ENCODE peak calls at places on chromosomes 1 and 21, in seven cellular contexts. V is heart left ventricle, H is cardiac fibroblast, Z is nephron progenitor cell, U is fibroblast of pulmonary artery, O is cardiac muscle cell, L is lower lobe of right lung. Y is an unnamed sample.

GRCh38 chr1:205488074-205488723 is 16.3 kb upstream of the CDK18 start:
- DNase-seq in U (peak; percentile 75), V (no peak), O (peak; percentile 77), H (peak; percentile 79), Z (peak; percentile 66), L (no peak), Y (peak; percentile 81)

GRCh38 chr1:223700942-223701637 is 11.2 kb upstream of the CAPN2 start:
- DNase-seq in L (peak; percentile 64), U (peak; percentile 96), H (peak; percentile 92), V (no peak), Z (peak; percentile 14), O (peak; percentile 94), Y (no peak)

GRCh38 chr1:86552376-86552775 is 5.5 kb downstream of the CLCA4 start:
- DNase-seq in U (no peak), V (peak; percentile 54), Z (no peak), H (no peak), O (no peak), L (peak; percentile 46), Y (no peak)

GRCh38 chr1:189805735-189806134 is 671.9 kb downstream of the BRINP3 start:
- DNase-seq in H (peak; percentile 1), O (peak; percentile 2), L (no peak), V (no peak), U (peak; percentile 22), Z (no peak), Y (no peak)

GRCh38 chr21:44926364-44927101 is 5.8 kb upstream of the ITGB2 start:
- DNase-seq in H (no peak), U (no peak), L (peak; percentile 48), O (peak; percentile 13), V (no peak), Z (no peak), Y (no peak)

GRCh38 chr1:45009956-45010854 is 919 bp downstream of the HECTD3 start:
- DNase-seq in O (no peak), U (no peak), Z (peak; percentile 38), H (no peak), L (peak; percentile 58), V (no peak), Y (no peak)

GRCh38 chr1:241637604-241638003 is 2.6 kb downstream of the CHML start:
- DNase-seq in O (no peak), V (no peak), U (no peak), H (no peak), L (no peak), Z (no peak), Y (no peak)

GRCh38 chr1:161803181-161803580 is 37.1 kb downstream of the ATF6 start:
- DNase-seq in O (no peak), H (no peak), L (no peak), V (no peak), Z (no peak), U (no peak), Y (no peak)

GRCh38 chr1:160030657-160031367 is 978 bp downstream of the PIGM start:
- DNase-seq in U (no peak), H (no peak), L (no peak), Z (no peak), V (no peak), O (no peak), Y (no peak)

GRCh38 chr21:36661511-36662309 is 37.2 kb upstream of the SIM2 start:
- DNase-seq in Z (peak; percentile 43), U (peak; percentile 53), V (no peak), H (peak; percentile 44), L (no peak), O (peak; percentile 45), Y (no peak)

DNA sequence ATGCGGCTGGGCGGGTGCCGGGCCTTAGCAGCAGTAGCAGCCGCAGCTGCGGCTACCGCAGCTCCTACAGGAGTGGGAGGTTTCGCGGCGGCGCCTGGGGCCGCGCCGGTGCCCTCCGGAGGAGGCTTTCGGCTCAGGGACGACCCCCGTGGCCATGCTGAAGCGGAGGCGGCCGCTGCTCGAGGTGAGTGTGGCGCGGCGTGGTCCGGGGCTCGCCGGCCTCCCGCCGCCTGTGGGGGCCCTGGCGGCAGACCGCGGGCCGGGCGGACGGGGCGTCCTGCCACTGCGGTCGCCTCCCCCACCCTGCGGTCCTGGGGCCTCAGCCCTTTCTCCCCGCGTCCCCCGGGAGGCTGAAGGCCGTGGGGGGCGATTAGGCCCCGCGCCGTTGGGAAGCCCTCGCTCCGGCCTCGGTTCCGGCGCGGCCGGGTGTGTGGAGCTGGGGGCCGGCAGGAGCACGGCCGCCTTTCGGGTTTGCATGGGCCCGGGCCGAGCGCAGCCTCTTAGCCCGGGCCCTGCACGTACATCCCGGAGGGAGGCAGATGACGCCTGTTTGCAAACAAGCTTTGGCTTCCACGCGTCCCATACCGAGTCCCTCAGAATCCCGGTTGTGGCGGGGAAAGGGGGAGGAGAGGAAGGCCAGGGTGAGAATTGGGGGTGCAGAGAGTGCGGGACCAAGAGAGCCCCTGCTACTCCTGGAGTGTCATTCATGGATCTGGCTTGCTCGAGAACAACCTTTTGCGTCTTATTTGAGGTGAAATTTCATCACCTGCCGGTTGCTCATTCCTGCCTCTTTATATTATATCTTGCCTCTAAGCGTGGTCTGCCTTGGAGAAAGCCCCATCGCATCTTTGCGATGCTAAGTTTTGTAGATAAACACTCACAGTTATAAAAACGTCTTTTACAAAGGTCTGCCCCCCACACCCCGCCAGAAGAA is 598 bp downstream of the ZFYVE9 start:
- DNase-seq in O (peak; percentile 71), U (peak; percentile 59), H (peak; percentile 64), V (peak; percentile 72), Z (no peak), L (peak; percentile 55), Y (peak; percentile 66)
- TF ChIP-seq CTCF in O (no peak), U (no peak), H (no peak), V (no peak), Z (no peak), L (no peak), Y (no peak)

GRCh38 chr1:4425892-4426291 is 228.5 kb upstream of the AJAP1 start:
- DNase-seq in H (no peak), L (no peak), V (no peak), U (no peak), O (no peak), Z (peak; percentile 59), Y (no peak)

GRCh38 chr1:4424254-4424653 is 230.2 kb upstream of the AJAP1 start:
- DNase-seq in Z (no peak), V (no peak), H (no peak), L (no peak), O (no peak), U (no peak), Y (no peak)

GRCh38 chr1:4424766-4425165 is 229.6 kb upstream of the AJAP1 start:
- DNase-seq in L (no peak), U (no peak), Z (no peak), H (no peak), O (no peak), V (no peak), Y (no peak)

GRCh38 chr1:4422496-4423289 is 231.7 kb upstream of the AJAP1 start:
- DNase-seq in V (no peak), O (no peak), L (no peak), Z (no peak), U (no peak), H (no peak), Y (no peak)
- TF ChIP-seq CTCF in V (no peak), O (no peak), L (no peak), Z (peak; percentile 9), U (no peak), H (no peak), Y (no peak)

GRCh38 chr1:23083714-23084480 is 64.6 kb downstream of the KDM1A start:
- DNase-seq in V (no peak), H (peak; percentile 79), Z (no peak), U (peak; percentile 77), O (peak; percentile 79), L (no peak), Y (no peak)

GRCh38 chr1:23080885-23081284 is 61.6 kb downstream of the KDM1A start:
- DNase-seq in H (no peak), O (no peak), Z (no peak), L (no peak), U (no peak), V (no peak), Y (no peak)

GRCh38 chr1:23084880-23085279 is 65.6 kb downstream of the KDM1A start:
- DNase-seq in H (no peak), V (no peak), L (no peak), O (no peak), U (no peak), Z (no peak), Y (no peak)

GRCh38 chr1:23079025-23079424 is 59.8 kb downstream of the KDM1A start:
- DNase-seq in V (no peak), U (no peak), Z (no peak), L (no peak), O (no peak), H (no peak), Y (no peak)

GRCh38 chr1:23081376-23081775 is 62.1 kb downstream of the KDM1A start:
- DNase-seq in L (no peak), U (no peak), V (no peak), H (no peak), Z (no peak), O (no peak), Y (no peak)
- TF ChIP-seq CTCF in L (no peak), U (peak; percentile 23), V (no peak), H (peak; percentile 32), Z (no peak), O (peak; percentile 14), Y (no peak)

GRCh38 chr1:54808443-54809207 is 7.5 kb upstream of the TTC22 start:
- DNase-seq in V (no peak), O (no peak), Z (no peak), U (no peak), H (no peak), L (no peak), Y (no peak)
- TF ChIP-seq CTCF in V (no peak), O (peak; percentile 44), Z (peak; percentile 21), U (peak; percentile 46), H (peak; percentile 19), L (no peak), Y (no peak)

Y was measured in GM20000.